ENCODE peak calls at places on chromosomes 6 and 20, in seven cellular contexts. S is endothelial cell, E is dermis blood vessel endothelial cell, Q is hepatic stellate cell, D is epithelial cell of esophagus, Z is ELR, F is T-helper 9 cell. R is an unnamed sample.
A peak's percentile ranks its signal among the peaks of the same experiment; 100 is the strongest.

GRCh38 chr6:24078200-24078599 is 47.8 kb upstream of the NRSN1 start:
- DNase-seq in Z (no peak), E (no peak), Q (no peak), S (no peak), F (no peak), D (no peak), R (no peak)

GRCh38 chr6:101079696-101080270 is 198.7 kb upstream of the ASCC3 start:
- DNase-seq in Q (no peak), E (no peak), F (no peak), D (no peak), S (no peak), Z (no peak), R (no peak)

GRCh38 chr6:33316603-33317417 is 734 bp downstream of the ZBTB22 start:
- DNase-seq in E (no peak), Z (no peak), Q (no peak), S (no peak), F (no peak), D (no peak), R (no peak)

GRCh38 chr6:146289816-146290588 is 253.6 kb upstream of the RAB32 start:
- DNase-seq in S (no peak), Z (peak; percentile 93), D (peak; percentile 74), F (no peak), Q (peak; percentile 16), E (peak; percentile 86), R (no peak)

GRCh38 chr6:18022398-18023231 is 35.2 kb upstream of the KIF13A start:
- DNase-seq in E (peak; percentile 38), Z (peak; percentile 81), Q (peak; percentile 72), S (no peak), D (peak; percentile 78), F (no peak), R (no peak)

GRCh38 chr6:33008944-33009861 is at the start of gene HLA-DOA:
- DNase-seq in Q (peak; percentile 29), F (no peak), Z (peak; percentile 45), E (peak; percentile 13), D (no peak), S (peak; percentile 19), R (no peak)

GRCh38 chr20:46572181-46572580 is 21.7 kb upstream of the OCSTAMP start:
- DNase-seq in D (no peak), F (no peak), S (no peak), Z (no peak), E (peak; percentile 19), Q (no peak), R (peak; percentile 75)

GRCh38 chr6:151633517-151634335 is 139.9 kb downstream of the CCDC170 start:
- DNase-seq in Q (no peak), Z (no peak), F (no peak), S (no peak), D (no peak), E (no peak), R (no peak)

GRCh38 chr20:15857131-15857784 is 716.0 kb downstream of the KIF16B start:
- DNase-seq in E (no peak), F (no peak), S (no peak), D (no peak), Q (no peak), Z (no peak), R (no peak)

GRCh38 chr20:36579996-36580545 is 6.7 kb downstream of the TGIF2 start:
- DNase-seq in F (no peak), S (no peak), Z (peak; percentile 47), D (no peak), E (peak; percentile 42), Q (no peak), R (no peak)

GRCh38 chr20:33322456-33322855 is 39.4 kb downstream of the BPIFB1 start:
- DNase-seq in D (no peak), Z (no peak), S (no peak), F (no peak), E (no peak), Q (no peak), R (no peak)

GRCh38 chr20:13581451-13581850 is 57.3 kb downstream of the TASP1 start:
- DNase-seq in Z (no peak), F (no peak), D (no peak), E (no peak), S (no peak), Q (no peak), R (no peak)

GRCh38 chr20:11035211-11035610 is 361.4 kb upstream of the JAG1 start:
- DNase-seq in Q (no peak), S (no peak), E (peak; percentile 7), F (no peak), Z (peak; percentile 12), D (peak; percentile 8), R (no peak)

GRCh38 chr6:159229526-159229925 is 60.3 kb downstream of the FNDC1 start:
- DNase-seq in D (no peak), Q (no peak), E (no peak), S (no peak), F (no peak), Z (no peak), R (no peak)

R was measured in RWPE2.